ENCODE peak calls at places on chromosomes 12 and 14, in eight cellular contexts. F is AG04450, E is fibroblast of the aortic adventitia, I is esophagus squamous epithelium, V is fibroblast of pulmonary artery, N is astrocyte of the spinal cord, X is fibroblast of lung, M is tibial artery. L is an unnamed sample.

GRCh38 chr14:33249361-33249760 is 310.7 kb downstream of the NPAS3 start:
- DNase-seq in F (no peak), E (no peak), I (no peak), V (no peak), N (no peak), X (no peak), M (no peak), L (no peak)

GRCh38 chr14:55274760-55275159 is 3.5 kb downstream of the FBXO34 start:
- DNase-seq in F (peak; percentile 23), E (peak; percentile 82), I (no peak), V (peak; percentile 52), N (peak; percentile 17), X (peak; percentile 42), M (no peak), L (no peak)

GRCh38 chr12:29153231-29153630 is 4.2 kb downstream of the FAR2 start:
- DNase-seq in F (no peak), E (no peak), I (no peak), V (no peak), N (no peak), X (no peak), M (no peak), L (no peak)

GRCh38 chr14:76778546-76779215 is 17.4 kb downstream of the VASH1 start:
- DNase-seq in F (no peak), E (no peak), I (no peak), V (no peak), N (no peak), X (no peak), M (no peak), L (no peak)

GRCh38 chr12:15856097-15856982 is 25.8 kb upstream of the STRAP start:
- DNase-seq in F (no peak), E (peak; percentile 86), I (no peak), V (peak; percentile 86), N (peak; percentile 79), X (peak; percentile 85), M (no peak), L (peak; percentile 60)

GRCh38 chr12:51941669-51942455 is 9.6 kb upstream of the ACVR1B start:
- DNase-seq in F (no peak), E (no peak), I (no peak), V (no peak), N (no peak), X (no peak), M (no peak), L (no peak)

GRCh38 chr14:55968741-55969140 is 149.5 kb upstream of the PELI2 start:
- DNase-seq in F (no peak), E (peak; percentile 21), I (no peak), V (peak; percentile 39), N (no peak), X (no peak), M (no peak), L (no peak)

GRCh38 chr14:61553730-61554641 is 141.3 kb upstream of the HIF1A start:
- DNase-seq in F (peak; percentile 85), E (peak; percentile 99), I (no peak), V (peak; percentile 95), N (peak; percentile 98), X (peak; percentile 97), M (no peak), L (peak; percentile 73)

GRCh38 chr14:26163761-26164160 is 434.1 kb downstream of the NOVA1 start:
- DNase-seq in F (no peak), E (peak; percentile 66), I (no peak), V (peak; percentile 75), N (peak; percentile 36), X (peak; percentile 60), M (no peak), L (peak; percentile 22)

DNA sequence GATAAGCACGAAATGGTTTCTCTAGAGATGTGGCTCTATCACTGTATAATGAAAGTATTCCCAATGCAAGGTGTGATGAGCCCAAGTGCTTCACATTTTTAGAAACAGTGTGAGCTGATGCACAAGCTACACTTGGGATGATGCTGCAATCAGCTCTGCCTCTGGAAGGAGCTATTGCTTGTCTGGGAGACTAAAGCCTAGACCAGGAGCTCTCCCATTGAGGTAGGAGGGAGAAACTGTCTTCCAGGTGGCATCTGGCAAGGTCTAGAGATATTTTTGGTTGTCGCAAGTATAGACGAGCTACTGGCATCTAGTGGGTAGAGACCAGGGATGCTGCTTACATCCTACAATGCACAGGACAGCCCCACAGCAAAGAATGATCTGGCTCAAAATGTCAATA is 42.0 kb downstream of the HECTD4 start:
- DNase-seq in F (no peak), E (no peak), I (no peak), V (no peak), N (no peak), X (no peak), M (no peak), L (no peak)
- TF ChIP-seq CTCF in F (no peak), E (no peak), I (no peak), V (no peak), N (no peak), X (no peak), M (no peak), L (no peak)

GRCh38 chr12:128180166-128180565 is 86.8 kb upstream of the TMEM132C start:
- DNase-seq in F (no peak), E (no peak), I (no peak), V (no peak), N (no peak), X (no peak), M (no peak), L (no peak)
- TF ChIP-seq CTCF in F (no peak), E (no peak), I (no peak), V (no peak), N (no peak), X (no peak), M (no peak), L (no peak)

GRCh38 chr12:116236986-116237385 is 40.5 kb downstream of the MED13L start:
- DNase-seq in F (no peak), E (no peak), I (no peak), V (no peak), N (no peak), X (no peak), M (no peak), L (no peak)

GRCh38 chr12:116233669-116234068 is 43.8 kb downstream of the MED13L start:
- DNase-seq in F (no peak), E (no peak), I (no peak), V (no peak), N (peak; percentile 39), X (no peak), M (no peak), L (no peak)

GRCh38 chr12:116241157-116241772 is 36.2 kb downstream of the MED13L start:
- DNase-seq in F (no peak), E (no peak), I (no peak), V (peak; percentile 28), N (no peak), X (no peak), M (no peak), L (no peak)

GRCh38 chr12:116238149-116238548 is 39.3 kb downstream of the MED13L start:
- DNase-seq in F (no peak), E (no peak), I (no peak), V (no peak), N (no peak), X (no peak), M (no peak), L (no peak)

GRCh38 chr12:116236148-116236731 is 41.3 kb downstream of the MED13L start:
- DNase-seq in F (no peak), E (peak; percentile 64), I (no peak), V (peak; percentile 71), N (peak; percentile 69), X (peak; percentile 77), M (no peak), L (peak; percentile 44)
- TF ChIP-seq CTCF in F (peak; percentile 65), E (peak; percentile 66), I (peak; percentile 75), V (peak; percentile 81), N (peak; percentile 58), X (peak; percentile 74), M (peak; percentile 60), L (peak; percentile 59)

GRCh38 chr12:42237052-42237852 is 796 bp downstream of the YAF2 start:
- DNase-seq in F (no peak), E (peak; percentile 66), I (peak; percentile 17), V (peak; percentile 79), N (peak; percentile 73), X (peak; percentile 72), M (peak; percentile 82), L (peak; percentile 37)
- TF ChIP-seq CTCF in F (peak; percentile 47), E (peak; percentile 38), I (no peak), V (peak; percentile 25), N (peak; percentile 43), X (peak; percentile 22), M (peak; percentile 40), L (peak; percentile 52)

DNA sequence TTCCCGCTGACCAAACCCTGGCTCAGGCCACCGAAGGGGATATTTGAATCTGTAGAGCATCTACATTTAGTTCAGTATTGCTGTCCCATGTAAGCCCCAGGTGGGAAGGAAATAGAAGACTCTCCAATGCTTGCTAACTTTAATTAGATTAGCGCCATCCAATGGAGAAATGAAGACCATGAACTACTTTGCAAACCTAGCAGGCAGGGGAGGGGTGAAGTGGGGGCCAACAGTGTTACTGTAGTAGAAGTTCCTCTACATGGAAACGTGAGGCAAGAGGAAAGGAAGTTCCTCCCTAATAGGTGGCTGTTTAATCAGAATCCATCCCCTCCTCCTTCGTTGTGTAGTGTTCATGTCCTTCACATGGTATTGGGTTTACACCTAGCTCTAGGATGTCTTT is 9.3 kb upstream of the DENND5B start:
- DNase-seq in F (no peak), E (no peak), I (no peak), V (no peak), N (no peak), X (no peak), M (no peak), L (no peak)
- TF ChIP-seq CTCF in F (no peak), E (no peak), I (no peak), V (no peak), N (no peak), X (no peak), M (no peak), L (no peak)

DNA sequence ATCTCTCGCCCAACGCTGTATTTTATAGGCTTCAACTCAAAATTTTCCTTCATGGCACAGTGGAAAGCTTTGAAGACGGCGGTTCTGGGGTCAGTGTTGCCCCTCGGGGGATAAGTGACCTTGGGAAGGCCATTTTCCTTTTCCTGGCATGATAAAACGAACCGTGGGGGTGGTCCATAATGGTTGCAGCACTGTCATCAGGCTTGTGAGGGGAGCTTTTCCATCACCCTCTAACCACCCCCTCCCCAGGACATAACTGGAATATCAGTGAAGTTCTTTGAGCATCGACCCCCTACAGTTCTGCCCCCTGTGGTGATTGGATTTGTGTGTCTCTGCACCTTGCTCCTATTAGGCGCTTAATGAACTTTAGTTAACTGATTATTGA is 16.0 kb downstream of the FOS start:
- DNase-seq in F (no peak), E (no peak), I (no peak), V (no peak), N (no peak), X (no peak), M (no peak), L (no peak)
- TF ChIP-seq CTCF in F (peak; percentile 38), E (peak; percentile 20), I (no peak), V (peak; percentile 24), N (no peak), X (peak; percentile 12), M (no peak), L (no peak)

GRCh38 chr12:90945070-90945649 is 9.8 kb downstream of the CCER1 start:
- DNase-seq in F (no peak), E (peak; percentile 61), I (no peak), V (peak; percentile 59), N (peak; percentile 52), X (peak; percentile 61), M (no peak), L (no peak)
- TF ChIP-seq CTCF in F (peak; percentile 61), E (peak; percentile 51), I (peak; percentile 46), V (peak; percentile 55), N (peak; percentile 39), X (no peak), M (peak; percentile 21), L (peak; percentile 20)